ENCODE peak calls at places on chromosomes 11 and 22, in seven cellular contexts. One of them, this sample, is unnamed.
A peak's percentile ranks its signal among the peaks of the same experiment; 100 is the strongest.

GRCh38 chr22:48894064-48894671 is 933.5 kb downstream of the BRD1 start:
- DNase-seq in brain microvascular endothelial cell: no peak
- DNase-seq in heart right ventricle: no peak
- DNase-seq in thoracic aorta: no peak
- DNase-seq in stimulated activated naive CD4-positive, alpha-beta T cell: no peak
- DNase-seq in DMS 273 treated with DMSO at 0.1 percent for 48 hours: no peak
- DNase-seq in stimulated activated CD4-positive, alpha-beta T cell treated with anti-CD3 and anti-CD28 coated beads, Interleukin-15, amount 100 ng/mL, for 1 hour: no peak
- DNase-seq in this sample: no peak

GRCh38 chr11:1260023-1260501 is 37.2 kb downstream of the MUC5B start:
- DNase-seq in heart right ventricle: no peak
- DNase-seq in brain microvascular endothelial cell: no peak
- DNase-seq in thoracic aorta: no peak
- DNase-seq in stimulated activated CD4-positive, alpha-beta T cell treated with anti-CD3 and anti-CD28 coated beads, Interleukin-15, amount 100 ng/mL, for 1 hour: peak; percentile 9
- DNase-seq in stimulated activated naive CD4-positive, alpha-beta T cell: peak; percentile 18
- DNase-seq in DMS 273 treated with DMSO at 0.1 percent for 48 hours: no peak
- DNase-seq in this sample: no peak

GRCh38 chr22:50112151-50113118 is 22.6 kb downstream of the MOV10L1 start:
- DNase-seq in stimulated activated naive CD4-positive, alpha-beta T cell: no peak
- DNase-seq in DMS 273 treated with DMSO at 0.1 percent for 48 hours: no peak
- DNase-seq in stimulated activated CD4-positive, alpha-beta T cell treated with anti-CD3 and anti-CD28 coated beads, Interleukin-15, amount 100 ng/mL, for 1 hour: no peak
- DNase-seq in thoracic aorta: no peak
- DNase-seq in heart right ventricle: peak; percentile 49
- DNase-seq in brain microvascular endothelial cell: peak; percentile 85
- DNase-seq in this sample: no peak

GRCh38 chr11:95453616-95454118 is 222.7 kb upstream of the SESN3 start:
- DNase-seq in brain microvascular endothelial cell: no peak
- DNase-seq in stimulated activated naive CD4-positive, alpha-beta T cell: no peak
- DNase-seq in stimulated activated CD4-positive, alpha-beta T cell treated with anti-CD3 and anti-CD28 coated beads, Interleukin-15, amount 100 ng/mL, for 1 hour: no peak
- DNase-seq in DMS 273 treated with DMSO at 0.1 percent for 48 hours: no peak
- DNase-seq in heart right ventricle: peak; percentile 63
- DNase-seq in thoracic aorta: peak; percentile 33
- DNase-seq in this sample: no peak

GRCh38 chr11:132772712-132773545 is 759.4 kb downstream of the OPCML start:
- DNase-seq in DMS 273 treated with DMSO at 0.1 percent for 48 hours: no peak
- DNase-seq in stimulated activated CD4-positive, alpha-beta T cell treated with anti-CD3 and anti-CD28 coated beads, Interleukin-15, amount 100 ng/mL, for 1 hour: no peak
- DNase-seq in stimulated activated naive CD4-positive, alpha-beta T cell: no peak
- DNase-seq in brain microvascular endothelial cell: no peak
- DNase-seq in thoracic aorta: no peak
- DNase-seq in heart right ventricle: no peak
- DNase-seq in this sample: no peak

GRCh38 chr11:122229611-122230386 is 113.8 kb upstream of the BLID start:
- DNase-seq in heart right ventricle: peak; percentile 38
- DNase-seq in stimulated activated naive CD4-positive, alpha-beta T cell: no peak
- DNase-seq in stimulated activated CD4-positive, alpha-beta T cell treated with anti-CD3 and anti-CD28 coated beads, Interleukin-15, amount 100 ng/mL, for 1 hour: no peak
- DNase-seq in brain microvascular endothelial cell: no peak
- DNase-seq in thoracic aorta: no peak
- DNase-seq in DMS 273 treated with DMSO at 0.1 percent for 48 hours: no peak
- DNase-seq in this sample: no peak

GRCh38 chr22:37218771-37219411 is 6.6 kb upstream of the SSTR3 start:
- DNase-seq in thoracic aorta: no peak
- DNase-seq in stimulated activated naive CD4-positive, alpha-beta T cell: peak; percentile 72
- DNase-seq in stimulated activated CD4-positive, alpha-beta T cell treated with anti-CD3 and anti-CD28 coated beads, Interleukin-15, amount 100 ng/mL, for 1 hour: no peak
- DNase-seq in heart right ventricle: no peak
- DNase-seq in brain microvascular endothelial cell: no peak
- DNase-seq in DMS 273 treated with DMSO at 0.1 percent for 48 hours: no peak
- DNase-seq in this sample: peak; percentile 77

GRCh38 chr11:86869966-86870570 is 69.7 kb downstream of the PRSS23 start:
- DNase-seq in heart right ventricle: peak; percentile 77
- DNase-seq in thoracic aorta: peak; percentile 13
- DNase-seq in DMS 273 treated with DMSO at 0.1 percent for 48 hours: no peak
- DNase-seq in stimulated activated naive CD4-positive, alpha-beta T cell: no peak
- DNase-seq in brain microvascular endothelial cell: peak; percentile 64
- DNase-seq in stimulated activated CD4-positive, alpha-beta T cell treated with anti-CD3 and anti-CD28 coated beads, Interleukin-15, amount 100 ng/mL, for 1 hour: no peak
- DNase-seq in this sample: no peak

GRCh38 chr22:28989484-28989883 is 72.1 kb downstream of the C22orf31 start:
- DNase-seq in DMS 273 treated with DMSO at 0.1 percent for 48 hours: no peak
- DNase-seq in stimulated activated naive CD4-positive, alpha-beta T cell: no peak
- DNase-seq in stimulated activated CD4-positive, alpha-beta T cell treated with anti-CD3 and anti-CD28 coated beads, Interleukin-15, amount 100 ng/mL, for 1 hour: no peak
- DNase-seq in heart right ventricle: no peak
- DNase-seq in thoracic aorta: no peak
- DNase-seq in brain microvascular endothelial cell: no peak
- DNase-seq in this sample: no peak

GRCh38 chr11:99020324-99021225 is at the start of gene CNTN5:
- DNase-seq in brain microvascular endothelial cell: peak; percentile 35
- DNase-seq in heart right ventricle: peak; percentile 12
- DNase-seq in stimulated activated CD4-positive, alpha-beta T cell treated with anti-CD3 and anti-CD28 coated beads, Interleukin-15, amount 100 ng/mL, for 1 hour: no peak
- DNase-seq in DMS 273 treated with DMSO at 0.1 percent for 48 hours: peak; percentile 53
- DNase-seq in stimulated activated naive CD4-positive, alpha-beta T cell: no peak
- DNase-seq in thoracic aorta: no peak
- DNase-seq in this sample: peak; percentile 2

GRCh38 chr11:65594991-65595920 is at the start of gene KCNK7:
- DNase-seq in brain microvascular endothelial cell: no peak
- DNase-seq in heart right ventricle: no peak
- DNase-seq in stimulated activated CD4-positive, alpha-beta T cell treated with anti-CD3 and anti-CD28 coated beads, Interleukin-15, amount 100 ng/mL, for 1 hour: no peak
- DNase-seq in stimulated activated naive CD4-positive, alpha-beta T cell: no peak
- DNase-seq in DMS 273 treated with DMSO at 0.1 percent for 48 hours: no peak
- DNase-seq in thoracic aorta: no peak
- DNase-seq in this sample: no peak

GRCh38 chr11:66195867-66196266 is 72.6 kb upstream of the RAB1B start:
- DNase-seq in brain microvascular endothelial cell: no peak
- DNase-seq in stimulated activated CD4-positive, alpha-beta T cell treated with anti-CD3 and anti-CD28 coated beads, Interleukin-15, amount 100 ng/mL, for 1 hour: no peak
- DNase-seq in DMS 273 treated with DMSO at 0.1 percent for 48 hours: no peak
- DNase-seq in thoracic aorta: no peak
- DNase-seq in stimulated activated naive CD4-positive, alpha-beta T cell: no peak
- DNase-seq in heart right ventricle: no peak
- DNase-seq in this sample: no peak

GRCh38 chr11:60500276-60500935 is 7.8 kb downstream of the MS4A12 start:
- DNase-seq in brain microvascular endothelial cell: peak; percentile 32
- DNase-seq in heart right ventricle: no peak
- DNase-seq in stimulated activated naive CD4-positive, alpha-beta T cell: no peak
- DNase-seq in stimulated activated CD4-positive, alpha-beta T cell treated with anti-CD3 and anti-CD28 coated beads, Interleukin-15, amount 100 ng/mL, for 1 hour: no peak
- DNase-seq in thoracic aorta: no peak
- DNase-seq in DMS 273 treated with DMSO at 0.1 percent for 48 hours: no peak
- DNase-seq in this sample: no peak

GRCh38 chr11:2588809-2589537 is 110.8 kb downstream of the KCNQ1OT1 start:
- DNase-seq in thoracic aorta: no peak
- DNase-seq in stimulated activated naive CD4-positive, alpha-beta T cell: no peak
- DNase-seq in stimulated activated CD4-positive, alpha-beta T cell treated with anti-CD3 and anti-CD28 coated beads, Interleukin-15, amount 100 ng/mL, for 1 hour: no peak
- DNase-seq in DMS 273 treated with DMSO at 0.1 percent for 48 hours: no peak
- DNase-seq in brain microvascular endothelial cell: no peak
- DNase-seq in heart right ventricle: no peak
- DNase-seq in this sample: no peak

GRCh38 chr22:29464581-29464980 is 15.4 kb upstream of the NEFH start:
- DNase-seq in stimulated activated naive CD4-positive, alpha-beta T cell: no peak
- DNase-seq in stimulated activated CD4-positive, alpha-beta T cell treated with anti-CD3 and anti-CD28 coated beads, Interleukin-15, amount 100 ng/mL, for 1 hour: no peak
- DNase-seq in heart right ventricle: no peak
- DNase-seq in brain microvascular endothelial cell: no peak
- DNase-seq in thoracic aorta: no peak
- DNase-seq in DMS 273 treated with DMSO at 0.1 percent for 48 hours: no peak
- DNase-seq in this sample: no peak

GRCh38 chr11:119417726-119418540 is 5.0 kb downstream of the THY1 start:
- DNase-seq in brain microvascular endothelial cell: peak; percentile 62
- DNase-seq in stimulated activated CD4-positive, alpha-beta T cell treated with anti-CD3 and anti-CD28 coated beads, Interleukin-15, amount 100 ng/mL, for 1 hour: no peak
- DNase-seq in heart right ventricle: no peak
- DNase-seq in thoracic aorta: peak; percentile 32
- DNase-seq in stimulated activated naive CD4-positive, alpha-beta T cell: no peak
- DNase-seq in DMS 273 treated with DMSO at 0.1 percent for 48 hours: no peak
- DNase-seq in this sample: no peak

GRCh38 chr22:24951942-24952836 is at the start of gene KIAA1671:
- DNase-seq in heart right ventricle: peak; percentile 84
- DNase-seq in DMS 273 treated with DMSO at 0.1 percent for 48 hours: peak; percentile 28
- DNase-seq in stimulated activated naive CD4-positive, alpha-beta T cell: peak; percentile 78
- DNase-seq in stimulated activated CD4-positive, alpha-beta T cell treated with anti-CD3 and anti-CD28 coated beads, Interleukin-15, amount 100 ng/mL, for 1 hour: peak; percentile 76
- DNase-seq in brain microvascular endothelial cell: peak; percentile 39
- DNase-seq in thoracic aorta: peak; percentile 18
- DNase-seq in this sample: peak; percentile 79

GRCh38 chr11:47641585-47642098 is 717 bp downstream of the MTCH2 start:
- DNase-seq in DMS 273 treated with DMSO at 0.1 percent for 48 hours: no peak
- DNase-seq in thoracic aorta: no peak
- DNase-seq in stimulated activated CD4-positive, alpha-beta T cell treated with anti-CD3 and anti-CD28 coated beads, Interleukin-15, amount 100 ng/mL, for 1 hour: no peak
- DNase-seq in heart right ventricle: no peak
- DNase-seq in stimulated activated naive CD4-positive, alpha-beta T cell: no peak
- DNase-seq in brain microvascular endothelial cell: no peak
- DNase-seq in this sample: no peak

GRCh38 chr22:42978453-42979103 is 36.4 kb downstream of the PACSIN2 start:
- DNase-seq in stimulated activated CD4-positive, alpha-beta T cell treated with anti-CD3 and anti-CD28 coated beads, Interleukin-15, amount 100 ng/mL, for 1 hour: no peak
- DNase-seq in DMS 273 treated with DMSO at 0.1 percent for 48 hours: no peak
- DNase-seq in brain microvascular endothelial cell: no peak
- DNase-seq in thoracic aorta: no peak
- DNase-seq in heart right ventricle: peak; percentile 63
- DNase-seq in stimulated activated naive CD4-positive, alpha-beta T cell: no peak
- DNase-seq in this sample: no peak

GRCh38 chr22:45742866-45743450 is 71.3 kb downstream of the ATXN10 start:
- DNase-seq in brain microvascular endothelial cell: peak; percentile 25
- DNase-seq in stimulated activated CD4-positive, alpha-beta T cell treated with anti-CD3 and anti-CD28 coated beads, Interleukin-15, amount 100 ng/mL, for 1 hour: no peak
- DNase-seq in heart right ventricle: no peak
- DNase-seq in DMS 273 treated with DMSO at 0.1 percent for 48 hours: no peak
- DNase-seq in thoracic aorta: no peak
- DNase-seq in stimulated activated naive CD4-positive, alpha-beta T cell: no peak
- DNase-seq in this sample: no peak